ENCODE peak calls at places on chromosome 4, in five cellular contexts. A, F, L, K and U are unnamed samples.

GRCh38 chr4:165184220-165184619 is 23.1 kb upstream of the KLHL2 start:
- DNase-seq in A (no peak), F (peak; percentile 54), L (no peak), K (no peak), U (no peak)

GRCh38 chr4:169724251-169724650 is 33.5 kb downstream of the HPF1 start:
- DNase-seq in A (peak; percentile 26), F (no peak), L (peak; percentile 38), K (no peak), U (peak; percentile 52)

GRCh38 chr4:25578431-25578830 is 77.2 kb upstream of the SLC34A2 start:
- DNase-seq in A (no peak), F (peak; percentile 18), L (no peak), K (no peak), U (no peak)

GRCh38 chr4:101393256-101393655 is 45.9 kb upstream of the PPP3CA start:
- DNase-seq in A (peak; percentile 85), F (no peak), L (peak; percentile 41), K (no peak), U (peak; percentile 65)

GRCh38 chr4:108365551-108365950 is 196.8 kb upstream of the LEF1 start:
- DNase-seq in A (no peak), F (no peak), L (no peak), K (no peak), U (no peak)

GRCh38 chr4:95124906-95125504 is 367.2 kb downstream of the BMPR1B start:
- DNase-seq in A (peak; percentile 71), F (peak; percentile 45), L (peak; percentile 89), K (peak; percentile 25), U (peak; percentile 76)

GRCh38 chr4:186633844-186634243 is 78.5 kb upstream of the MTNR1A start:
- DNase-seq in A (no peak), F (no peak), L (no peak), K (no peak), U (no peak)

GRCh38 chr4:26779674-26780073 is 81.0 kb upstream of the STIM2 start:
- DNase-seq in A (peak; percentile 98), F (peak; percentile 54), L (peak; percentile 14), K (no peak), U (peak; percentile 48)